ENCODE peak calls at places on chromosomes 2 and 18, in five cellular contexts. A is neural progenitor cell; O is psoas muscle; X is CD8-positive, alpha-beta T cell; N is epithelial cell of esophagus. S is an unnamed sample.

GRCh38 chr18:58850784-58851469 is 13.8 kb upstream of the ZNF532 start:
- DNase-seq in A (no peak), O (peak), X (no peak), N (no peak), S (no peak)

GRCh38 chr2:10901160-10901559 is 10.6 kb upstream of the KCNF1 start:
- DNase-seq in A (no peak), O (no peak), X (no peak), N (peak), S (no peak)

GRCh38 chr2:239181074-239181581 is 219.7 kb downstream of the HDAC4 start:
- DNase-seq in A (no peak), O (no peak), X (no peak), N (no peak), S (no peak)

GRCh38 chr2:16155351-16156145 is 215.2 kb downstream of the MYCN start:
- DNase-seq in A (no peak), O (no peak), X (no peak), N (no peak), S (peak)

GRCh38 chr18:73118121-73118816 is 250.5 kb upstream of the NETO1 start:
- DNase-seq in A (no peak), O (no peak), X (no peak), N (peak), S (no peak)

GRCh38 chr2:206084870-206085741 is 868 bp downstream of the INO80D start:
- DNase-seq in A (peak), O (peak), X (peak), N (peak), S (no peak)

GRCh38 chr2:149849133-149849532 is 261.6 kb upstream of the MMADHC start:
- DNase-seq in A (no peak), O (no peak), X (no peak), N (no peak), S (no peak)

GRCh38 chr2:236503583-236503982 is 66.0 kb upstream of the ACKR3 start:
- DNase-seq in A (no peak), O (no peak), X (no peak), N (no peak), S (no peak)

GRCh38 chr2:176079851-176080539 is 3.8 kb downstream of the EVX2 start:
- DNase-seq in A (peak), O (peak), X (no peak), N (no peak), S (no peak)

GRCh38 chr2:230130668-230131364 is 62.1 kb upstream of the SLC16A14 start:
- DNase-seq in A (no peak), O (peak), X (no peak), N (no peak), S (peak)

GRCh38 chr2:200397785-200398184 is 91.3 kb downstream of the SPATS2L start:
- DNase-seq in A (peak), O (no peak), X (no peak), N (peak), S (no peak)

GRCh38 chr18:80148316-80149199 is 39.5 kb downstream of the ADNP2 start:
- DNase-seq in A (no peak), O (no peak), X (no peak), N (no peak), S (no peak)

GRCh38 chr2:28643324-28643723 is 108.3 kb upstream of the PPP1CB start:
- DNase-seq in A (no peak), O (no peak), X (no peak), N (peak), S (no peak)

DNA sequence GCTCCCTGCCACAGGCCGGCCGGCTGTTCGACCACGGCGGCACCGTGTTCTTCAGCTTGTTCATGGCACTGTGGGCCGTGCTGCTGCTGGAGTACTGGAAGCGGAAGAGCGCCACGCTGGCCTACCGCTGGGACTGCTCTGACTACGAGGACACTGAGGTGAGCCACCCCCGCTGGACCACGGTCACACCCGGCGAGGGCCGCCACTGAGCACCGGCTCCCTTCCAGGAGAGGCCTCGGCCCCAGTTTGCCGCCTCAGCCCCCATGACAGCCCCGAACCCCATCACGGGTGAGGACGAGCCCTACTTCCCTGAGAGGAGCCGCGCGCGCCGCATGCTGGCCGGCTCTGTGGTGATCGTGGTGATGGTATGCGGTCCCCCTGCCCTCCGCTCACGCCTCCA is 20.8 kb downstream of the ANO7 start:
- DNase-seq in A (no peak), O (no peak), X (no peak), N (no peak), S (no peak)
- TF ChIP-seq CTCF in A (no peak), O (no peak), X (no peak), N (no peak), S (no peak)

DNA sequence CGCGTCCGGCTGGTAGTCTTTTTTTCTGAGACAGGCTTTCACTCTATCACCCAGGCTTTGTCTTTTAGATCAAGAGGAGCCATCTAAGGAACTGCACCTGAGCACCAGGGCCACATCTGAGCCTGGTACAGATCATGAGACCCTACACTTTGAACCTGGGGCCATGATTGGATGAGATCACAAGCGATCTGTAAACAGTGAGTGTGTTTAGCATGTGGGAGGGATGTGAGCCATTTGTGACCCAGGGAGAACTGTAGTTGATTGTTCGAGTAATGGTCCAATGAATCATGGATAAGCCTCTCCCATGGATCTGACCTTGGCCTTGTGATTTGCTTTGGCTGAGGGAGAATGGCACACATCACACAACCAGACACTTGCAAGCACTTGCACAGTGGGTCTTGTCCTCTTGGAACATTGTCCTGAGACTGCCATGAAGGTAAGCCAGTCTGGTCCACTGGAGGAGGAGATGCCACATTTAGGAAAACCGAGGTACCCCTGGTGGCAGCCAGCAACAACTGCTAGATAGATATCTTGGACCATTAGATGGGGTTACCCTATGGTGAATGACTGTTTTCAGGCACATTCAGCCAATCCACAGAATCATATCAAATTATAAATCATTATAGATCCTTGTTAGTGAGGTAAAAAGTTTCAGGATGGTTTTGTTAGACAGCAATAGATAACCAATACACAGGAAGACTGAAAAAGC is 19.5 kb upstream of the DTNB start:
- DNase-seq in A (no peak), O (no peak), X (no peak), N (no peak), S (no peak)
- TF ChIP-seq CTCF in A (peak), O (no peak), X (no peak), N (no peak), S (no peak)

GRCh38 chr2:201411421-201411820 is 39.8 kb downstream of the TRAK2 start:
- DNase-seq in A (no peak), O (no peak), X (no peak), N (no peak), S (no peak)
- TF ChIP-seq CTCF in A (no peak), O (no peak), X (no peak), N (no peak), S (no peak)

GRCh38 chr2:170369894-170370293 is 191.9 kb downstream of the MYO3B start:
- DNase-seq in A (peak), O (no peak), X (no peak), N (peak), S (no peak)
- TF ChIP-seq CTCF in A (peak), O (peak), X (no peak), N (no peak), S (peak)

DNA sequence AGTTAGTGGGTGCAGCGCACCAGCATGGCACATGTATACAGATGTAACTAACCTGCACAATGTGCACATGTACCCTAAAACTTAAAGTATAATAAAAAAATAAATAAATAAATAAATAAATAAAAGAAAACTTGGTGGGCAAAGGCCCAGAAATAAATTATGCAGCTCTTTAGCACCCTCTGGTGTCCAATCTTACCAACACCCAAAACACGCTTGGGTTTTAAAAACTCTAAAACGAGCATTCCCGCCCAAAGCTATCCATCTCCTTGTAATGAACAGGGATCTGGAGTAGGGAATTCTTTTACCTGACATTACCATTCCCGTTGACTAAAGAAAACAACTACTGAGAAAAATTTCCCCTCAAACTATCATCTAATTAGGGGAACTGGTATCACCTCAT is 2005.9 kb upstream of the CELF4 start:
- DNase-seq in A (peak), O (no peak), X (no peak), N (peak), S (no peak)
- TF ChIP-seq CTCF in A (peak), O (no peak), X (no peak), N (peak), S (peak)

GRCh38 chr2:98175811-98176210 is 88.8 kb downstream of the VWA3B start:
- DNase-seq in A (peak), O (no peak), X (no peak), N (no peak), S (peak)
- TF ChIP-seq CTCF in A (no peak), O (peak), X (no peak), N (peak), S (peak)

DNA sequence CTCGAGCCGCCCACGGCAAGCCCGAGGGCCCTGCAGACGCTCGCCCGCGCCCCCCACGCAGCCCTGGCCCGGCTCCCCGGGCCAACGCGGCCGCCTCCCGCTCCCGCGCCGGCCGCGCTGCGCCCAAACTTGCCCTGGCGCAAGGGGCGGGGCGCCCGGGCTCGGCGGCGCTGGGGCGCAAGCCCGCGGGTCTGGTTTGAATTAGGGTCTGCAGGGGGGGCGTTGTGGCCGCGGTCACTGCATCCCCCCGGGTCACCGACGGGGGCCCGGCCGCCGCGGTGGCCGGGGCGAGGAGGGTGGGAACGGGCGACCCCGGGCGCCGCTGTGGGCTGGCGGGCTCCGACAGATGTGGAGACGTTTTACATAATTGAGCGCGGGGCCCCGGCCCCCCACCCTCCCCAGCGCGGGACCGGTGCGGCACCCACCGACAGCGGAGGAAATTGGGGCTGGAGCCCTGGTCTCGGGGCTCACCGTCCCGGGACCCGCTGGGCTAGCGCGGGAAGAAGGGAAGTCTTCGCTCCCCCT is 677 bp downstream of the SDC1 start:
- DNase-seq in A (peak), O (no peak), X (no peak), N (no peak), S (no peak)
- TF ChIP-seq CTCF in A (no peak), O (no peak), X (no peak), N (no peak), S (no peak)

GRCh38 chr2:31151501-31151900 is 13.3 kb upstream of the GALNT14 start:
- DNase-seq in A (no peak), O (no peak), X (no peak), N (peak), S (no peak)
- TF ChIP-seq CTCF in A (no peak), O (no peak), X (no peak), N (peak), S (no peak)